ENCODE peak calls at places on chromosomes 3 and 15, in six cellular contexts. One of them, this sample, is unnamed.
A peak's percentile ranks its signal among the peaks of the same experiment; 100 is the strongest.

GRCh38 chr3:188345223-188345622 is 191.3 kb downstream of the LPP start:
- DNase-seq in T1000: no peak
- DNase-seq in posterior cingulate gyrus: no peak
- DNase-seq in amygdala: no peak
- DNase-seq in stimulated activated CD8-positive, alpha-beta memory T cell treated with anti-CD3 and anti-CD28 coated beads, Interleukin-15, amount 100 ng/mL, for 4 hours: no peak
- DNase-seq in lower leg skin: no peak
- DNase-seq in this sample: no peak

GRCh38 chr3:189766416-189766815 is 135.2 kb downstream of the TP63 start:
- DNase-seq in posterior cingulate gyrus: no peak
- DNase-seq in amygdala: no peak
- DNase-seq in stimulated activated CD8-positive, alpha-beta memory T cell treated with anti-CD3 and anti-CD28 coated beads, Interleukin-15, amount 100 ng/mL, for 4 hours: no peak
- DNase-seq in T1000: no peak
- DNase-seq in lower leg skin: no peak
- DNase-seq in this sample: no peak

GRCh38 chr15:25990245-25990644 is 127.1 kb upstream of the ATP10A start:
- DNase-seq in amygdala: no peak
- DNase-seq in T1000: no peak
- DNase-seq in stimulated activated CD8-positive, alpha-beta memory T cell treated with anti-CD3 and anti-CD28 coated beads, Interleukin-15, amount 100 ng/mL, for 4 hours: no peak
- DNase-seq in posterior cingulate gyrus: no peak
- DNase-seq in lower leg skin: no peak
- DNase-seq in this sample: peak; percentile 57

GRCh38 chr15:68372291-68372811 is 59.6 kb downstream of the ITGA11 start:
- DNase-seq in posterior cingulate gyrus: no peak
- DNase-seq in amygdala: no peak
- DNase-seq in T1000: peak; percentile 33
- DNase-seq in stimulated activated CD8-positive, alpha-beta memory T cell treated with anti-CD3 and anti-CD28 coated beads, Interleukin-15, amount 100 ng/mL, for 4 hours: no peak
- DNase-seq in lower leg skin: no peak
- DNase-seq in this sample: no peak

GRCh38 chr3:97914390-97914789 is 57.8 kb downstream of the RIOX2 start:
- DNase-seq in T1000: no peak
- DNase-seq in stimulated activated CD8-positive, alpha-beta memory T cell treated with anti-CD3 and anti-CD28 coated beads, Interleukin-15, amount 100 ng/mL, for 4 hours: no peak
- DNase-seq in posterior cingulate gyrus: no peak
- DNase-seq in amygdala: no peak
- DNase-seq in lower leg skin: no peak
- DNase-seq in this sample: no peak

GRCh38 chr3:56593455-56594158 is 36.6 kb downstream of the CCDC66 start:
- DNase-seq in amygdala: no peak
- DNase-seq in lower leg skin: no peak
- DNase-seq in posterior cingulate gyrus: no peak
- DNase-seq in T1000: no peak
- DNase-seq in stimulated activated CD8-positive, alpha-beta memory T cell treated with anti-CD3 and anti-CD28 coated beads, Interleukin-15, amount 100 ng/mL, for 4 hours: no peak
- DNase-seq in this sample: no peak

GRCh38 chr3:155639462-155640055 is 105.3 kb downstream of the PLCH1 start:
- DNase-seq in T1000: no peak
- DNase-seq in lower leg skin: no peak
- DNase-seq in stimulated activated CD8-positive, alpha-beta memory T cell treated with anti-CD3 and anti-CD28 coated beads, Interleukin-15, amount 100 ng/mL, for 4 hours: no peak
- DNase-seq in posterior cingulate gyrus: no peak
- DNase-seq in amygdala: no peak
- DNase-seq in this sample: no peak

GRCh38 chr3:134675726-134676252 is 25.0 kb upstream of the KY start:
- DNase-seq in lower leg skin: no peak
- DNase-seq in stimulated activated CD8-positive, alpha-beta memory T cell treated with anti-CD3 and anti-CD28 coated beads, Interleukin-15, amount 100 ng/mL, for 4 hours: no peak
- DNase-seq in posterior cingulate gyrus: no peak
- DNase-seq in amygdala: no peak
- DNase-seq in T1000: no peak
- DNase-seq in this sample: no peak